ENCODE peak calls at places on chromosome 13, in five cellular contexts. M is Peyer's patch, U is heart left ventricle, B is H54, G is tibial nerve. Q is an unnamed sample.

GRCh38 chr13:100673831-100674362 is 698 bp downstream of the TMTC4 start:
- DNase-seq in B (peak), U (peak), G (peak), M (peak), Q (peak)

GRCh38 chr13:79271616-79272015 is 134.4 kb downstream of the RBM26 start:
- DNase-seq in B (no peak), G (no peak), M (no peak), U (no peak), Q (no peak)

GRCh38 chr13:39376088-39376487 is 226.9 kb downstream of the LHFPL6 start:
- DNase-seq in G (no peak), B (no peak), M (no peak), U (no peak), Q (peak)

GRCh38 chr13:75357576-75358295 is 124.2 kb downstream of the TBC1D4 start:
- DNase-seq in B (peak), U (no peak), M (no peak), G (no peak), Q (peak)

GRCh38 chr13:29760561-29760960 is 89.9 kb downstream of the UBL3 start:
- DNase-seq in B (no peak), U (no peak), M (no peak), G (no peak), Q (no peak)

GRCh38 chr13:46087481-46087880 is 17.4 kb downstream of the CPB2 start:
- DNase-seq in G (no peak), U (no peak), B (no peak), M (no peak), Q (no peak)

GRCh38 chr13:29934531-29935308 is 84.3 kb upstream of the UBL3 start:
- DNase-seq in G (no peak), U (no peak), M (no peak), B (no peak), Q (no peak)

GRCh38 chr13:30734434-30734833 is 909 bp upstream of the ALOX5AP start:
- DNase-seq in M (no peak), G (no peak), B (peak), U (no peak), Q (no peak)

GRCh38 chr13:107124129-107124718 is 556.3 kb upstream of the ARGLU1 start:
- DNase-seq in B (no peak), U (no peak), M (no peak), G (no peak), Q (no peak)

GRCh38 chr13:44917589-44918322 is 71.5 kb downstream of the NUFIP1 start:
- DNase-seq in G (peak), U (peak), B (peak), M (peak), Q (peak)
- TF ChIP-seq POLR2A in G (peak), U (no peak), B (no peak), M (peak), Q (peak)

DNA sequence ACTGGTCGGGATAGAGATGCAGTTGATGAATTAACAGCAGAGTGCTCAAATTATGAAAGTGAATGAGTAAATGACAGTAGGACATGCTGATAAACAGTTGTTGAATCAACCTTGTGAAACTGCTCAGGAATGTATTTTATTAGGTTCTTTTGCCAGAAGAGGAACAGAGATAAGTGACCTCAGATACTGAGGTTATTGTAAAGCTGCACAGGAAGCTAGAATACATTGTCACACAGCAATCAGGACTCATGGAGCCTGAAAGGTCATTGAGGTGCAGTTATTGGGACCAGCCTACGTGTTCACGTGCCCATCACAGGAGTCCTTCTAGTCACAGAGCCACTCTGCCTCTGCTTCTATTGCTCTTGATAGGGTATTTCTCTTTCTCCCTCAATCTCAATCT is 47.5 kb upstream of the MED4 start:
- DNase-seq in M (no peak), G (no peak), B (no peak), U (no peak), Q (no peak)
- TF ChIP-seq POLR2A in M (no peak), G (no peak), B (no peak), U (no peak), Q (no peak)

DNA sequence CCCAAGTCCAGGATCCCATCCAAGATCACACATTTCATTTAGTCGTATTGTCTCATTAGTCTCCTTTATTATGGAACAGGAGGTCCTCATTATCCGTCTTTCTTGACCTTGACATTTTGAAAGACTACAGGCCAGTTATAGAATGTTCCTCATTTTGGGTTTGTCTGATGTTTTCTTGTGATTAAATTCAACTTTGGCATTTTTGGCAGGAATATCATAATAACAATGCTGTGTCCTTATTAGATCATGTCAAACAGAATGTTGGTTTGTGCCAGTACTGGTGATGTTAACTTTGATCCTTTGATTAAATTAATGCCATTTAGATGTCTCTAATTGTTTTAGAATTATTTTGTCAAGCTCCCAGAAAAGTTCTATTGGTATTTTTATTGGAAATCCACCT is 106.5 kb upstream of the FRY start:
- DNase-seq in M (no peak), U (no peak), G (no peak), B (no peak), Q (no peak)
- TF ChIP-seq POLR2A in M (no peak), U (no peak), G (no peak), B (no peak), Q (no peak)

GRCh38 chr13:73194310-73194709 is 135.5 kb downstream of the KLF5 start:
- DNase-seq in G (no peak), B (no peak), U (no peak), M (no peak), Q (peak)
- TF ChIP-seq POLR2A in G (no peak), B (no peak), U (no peak), M (peak), Q (no peak)

GRCh38 chr13:66009241-66009640 is 1220.9 kb downstream of the PCDH9 start:
- DNase-seq in M (no peak), G (no peak), B (no peak), U (no peak), Q (no peak)

DNA sequence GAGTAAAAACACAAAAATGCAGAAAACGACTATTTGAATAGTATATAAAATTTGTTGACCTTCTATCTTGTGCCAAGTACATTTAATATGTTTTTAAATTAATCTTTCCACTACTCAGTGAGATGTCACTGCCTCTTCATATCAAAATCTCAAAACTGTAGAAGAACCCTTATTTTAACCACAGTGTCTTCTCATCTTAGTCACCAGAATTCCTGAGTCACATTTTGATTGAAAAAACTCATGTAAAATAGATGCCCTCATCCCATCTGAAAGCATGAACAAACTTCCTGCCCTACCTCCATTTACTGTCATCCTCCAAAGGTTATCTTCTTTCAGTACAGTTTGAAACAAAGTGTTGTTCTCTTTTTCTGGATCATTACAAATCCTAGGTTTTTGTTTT is 1215.4 kb downstream of the PCDH9 start:
- DNase-seq in M (no peak), B (no peak), U (no peak), G (no peak), Q (no peak)
- TF ChIP-seq POLR2A in M (no peak), B (no peak), U (no peak), G (no peak), Q (no peak)

GRCh38 chr13:24922390-24923304 is 158.7 kb downstream of the RNF17 start:
- DNase-seq in G (peak), M (peak), B (peak), U (peak), Q (peak)
- TF ChIP-seq POLR2A in G (no peak), M (peak), B (peak), U (no peak), Q (peak)

GRCh38 chr13:110705826-110706569 is at the start of gene CARS2:
- DNase-seq in M (peak), B (peak), U (peak), G (peak), Q (peak)
- TF ChIP-seq POLR2A in M (peak), B (peak), U (no peak), G (peak), Q (peak)